ENCODE peak calls at places on chromosome 20, in four cellular contexts. S is NT2/D1, V is left lung, U is adrenal gland. K is an unnamed sample.

GRCh38 chr20:36092424-36093024 is 62.0 kb upstream of the EPB41L1 start:
- DNase-seq in S (no peak), V (peak), U (no peak), K (no peak)

GRCh38 chr20:61185841-61186601 is 66.0 kb upstream of the CDH4 start:
- DNase-seq in V (no peak), S (no peak), U (no peak), K (peak)

GRCh38 chr20:21156266-21156665 is 30.4 kb downstream of the KIZ start:
- DNase-seq in U (no peak), V (no peak), S (no peak), K (peak)

GRCh38 chr20:7627734-7628663 is 312.3 kb downstream of the HAO1 start:
- DNase-seq in V (no peak), U (no peak), S (no peak), K (no peak)

GRCh38 chr20:16459019-16459700 is 114.1 kb downstream of the KIF16B start:
- DNase-seq in V (no peak), S (no peak), U (peak), K (peak)

GRCh38 chr20:35048739-35049138 is 43.9 kb downstream of the TRPC4AP start:
- DNase-seq in S (no peak), V (no peak), U (no peak), K (no peak)

GRCh38 chr20:59788811-59789210 is 144.6 kb downstream of the SYCP2 start:
- DNase-seq in S (no peak), V (no peak), U (no peak), K (no peak)

GRCh38 chr20:31839782-31840487 is 5.5 kb downstream of the FOXS1 start:
- DNase-seq in U (no peak), V (no peak), S (no peak), K (no peak)

GRCh38 chr20:33789109-33789857 is 21.9 kb upstream of the CHMP4B start:
- DNase-seq in S (no peak), U (peak), V (no peak), K (peak)

GRCh38 chr20:50427740-50428462 is 82.3 kb upstream of the PTPN1 start:
- DNase-seq in U (no peak), V (no peak), S (no peak), K (no peak)

GRCh38 chr20:35215066-35215956 is 11.2 kb upstream of the MMP24 start:
- DNase-seq in S (no peak), V (no peak), U (no peak), K (peak)

GRCh38 chr20:5154543-5154925 is 27.7 kb downstream of the CDS2 start:
- DNase-seq in U (no peak), V (no peak), S (no peak), K (no peak)

GRCh38 chr20:46959081-46959692 is 64.5 kb downstream of the EYA2 start:
- DNase-seq in U (no peak), V (no peak), S (no peak), K (peak)

GRCh38 chr20:34531608-34532265 is 15.5 kb downstream of the DYNLRB1 start:
- DNase-seq in U (no peak), V (no peak), S (no peak), K (no peak)

GRCh38 chr20:21185849-21186248 is 60.0 kb downstream of the KIZ start:
- DNase-seq in S (no peak), V (no peak), U (no peak), K (no peak)

GRCh38 chr20:62907377-62908317 is 18.7 kb downstream of the DIDO1 start:
- DNase-seq in S (no peak), V (no peak), U (no peak), K (no peak)

GRCh38 chr20:432208-432607 is 24.1 kb downstream of the RBCK1 start:
- DNase-seq in U (no peak), S (no peak), V (no peak), K (no peak)

GRCh38 chr20:57947421-57948176 is 237.8 kb upstream of the PMEPA1 start:
- DNase-seq in U (no peak), S (no peak), V (no peak), K (no peak)

GRCh38 chr20:32614303-32614702 is 29.2 kb upstream of the NOL4L start:
- DNase-seq in V (no peak), U (no peak), S (no peak), K (no peak)

GRCh38 chr20:41411458-41411857 is 44.8 kb upstream of the EMILIN3 start:
- DNase-seq in V (no peak), S (no peak), U (no peak), K (no peak)

GRCh38 chr20:56513096-56513806 is 11.3 kb upstream of the FAM209A start:
- DNase-seq in S (peak), U (no peak), V (no peak), K (no peak)

GRCh38 chr20:37393196-37393862 is 47.4 kb downstream of the SRC start:
- DNase-seq in V (no peak), S (no peak), U (no peak), K (no peak)

GRCh38 chr20:39660965-39661364 is 698.8 kb downstream of the DHX35 start:
- DNase-seq in S (no peak), U (no peak), V (no peak), K (no peak)

GRCh38 chr20:35018578-35019371 is 63.1 kb downstream of the MYH7B start:
- DNase-seq in S (no peak), U (no peak), V (no peak), K (no peak)

GRCh38 chr20:62183426-62184142 is 756 bp downstream of the MTG2 start:
- DNase-seq in U (no peak), V (no peak), S (no peak), K (no peak)

GRCh38 chr20:62929051-62929538 is 2.8 kb upstream of the DIDO1 start:
- DNase-seq in S (peak), V (peak), U (peak), K (no peak)

GRCh38 chr20:45999908-46000570 is 8.7 kb upstream of the MMP9 start:
- DNase-seq in U (no peak), S (no peak), V (no peak), K (no peak)

GRCh38 chr20:47362361-47363219 is 6.1 kb upstream of the ZMYND8 start:
- DNase-seq in S (no peak), U (no peak), V (no peak), K (no peak)

GRCh38 chr20:38987777-38988176 is 25.6 kb downstream of the DHX35 start:
- DNase-seq in V (no peak), U (no peak), S (no peak), K (no peak)

GRCh38 chr20:59771506-59772372 is 161.7 kb downstream of the SYCP2 start:
- DNase-seq in V (peak), U (no peak), S (no peak), K (no peak)

GRCh38 chr20:44442298-44443070 is 33.2 kb upstream of the TTPAL start:
- DNase-seq in S (no peak), U (peak), V (no peak), K (no peak)

GRCh38 chr20:33914871-33915270 is 78.8 kb upstream of the RALY start:
- DNase-seq in U (peak), S (no peak), V (no peak), K (peak)

GRCh38 chr20:54122189-54122588 is 51.6 kb downstream of the CYP24A1 start:
- DNase-seq in V (no peak), S (no peak), U (no peak), K (no peak)

GRCh38 chr20:916125-916799 is at the start of gene ANGPT4:
- DNase-seq in S (no peak), V (no peak), U (no peak), K (no peak)

GRCh38 chr20:48467622-48468021 is 360.2 kb downstream of the PREX1 start:
- DNase-seq in U (no peak), V (no peak), S (peak), K (no peak)

GRCh38 chr20:22350624-22351023 is 233.7 kb downstream of the FOXA2 start:
- DNase-seq in S (no peak), V (no peak), U (no peak), K (no peak)

K was measured in non-pigmented ciliary epithelial cell.